ENCODE peak calls at places on chromosomes 5 and 9, in six cellular contexts. A is neural progenitor cell, H is GM23248, T is MM.1S, P is PC-3, I is PC-9. X is an unnamed sample.

GRCh38 chr9:16869961-16870605 is 387 bp downstream of the BNC2 start:
- DNase-seq in P (peak; percentile 23), T (no peak), H (peak; percentile 65), A (peak; percentile 52), I (no peak), X (peak; percentile 54)

GRCh38 chr9:463455-464125 is 248.9 kb downstream of the DOCK8 start:
- DNase-seq in A (no peak), P (peak; percentile 55), T (no peak), H (no peak), I (peak; percentile 20), X (no peak)

GRCh38 chr5:109823597-109823996 is 133.9 kb downstream of the MAN2A1 start:
- DNase-seq in T (no peak), A (no peak), H (no peak), P (peak; percentile 92), I (no peak), X (no peak)

GRCh38 chr9:104200456-104200994 is 106.4 kb downstream of the SMC2 start:
- DNase-seq in P (no peak), A (no peak), I (no peak), H (no peak), T (no peak), X (no peak)

GRCh38 chr9:127751269-127752054 is 16.4 kb upstream of the TOR2A start:
- DNase-seq in H (peak; percentile 54), P (peak; percentile 16), T (no peak), I (peak; percentile 41), A (peak; percentile 79), X (peak; percentile 72)

GRCh38 chr5:93150311-93151012 is 430.6 kb downstream of the NR2F1-AS1 start:
- DNase-seq in H (peak; percentile 30), I (no peak), T (no peak), P (peak; percentile 50), A (no peak), X (peak; percentile 6)

GRCh38 chr9:70601000-70601929 is 186.8 kb upstream of the KLF9 start:
- DNase-seq in H (peak; percentile 96), A (no peak), T (no peak), P (peak; percentile 22), I (peak; percentile 40), X (no peak)

GRCh38 chr9:117957267-117957666 is 253.1 kb downstream of the TLR4 start:
- DNase-seq in H (no peak), A (no peak), T (peak; percentile 69), P (no peak), I (no peak), X (no peak)

GRCh38 chr5:1897386-1897785 is 14.7 kb upstream of the IRX4 start:
- DNase-seq in A (no peak), H (no peak), T (no peak), I (no peak), P (no peak), X (no peak)

GRCh38 chr5:97062046-97062445 is 80.4 kb downstream of the LIX1 start:
- DNase-seq in I (no peak), H (no peak), P (no peak), A (peak; percentile 14), T (no peak), X (peak; percentile 31)

GRCh38 chr5:15023846-15024245 is 152.3 kb upstream of the ANKH start:
- DNase-seq in P (peak; percentile 72), I (no peak), T (no peak), H (peak; percentile 43), A (no peak), X (no peak)

GRCh38 chr5:114311943-114312342 is 49.9 kb upstream of the KCNN2 start:
- DNase-seq in P (no peak), A (peak; percentile 83), H (no peak), T (no peak), I (no peak), X (peak; percentile 85)

GRCh38 chr5:125492977-125493376 is 746.5 kb upstream of the ZNF608 start:
- DNase-seq in I (no peak), T (no peak), P (no peak), H (no peak), A (no peak), X (no peak)

GRCh38 chr9:134493471-134494272 is 147.9 kb upstream of the COL5A1 start:
- DNase-seq in A (no peak), H (no peak), I (no peak), P (no peak), T (no peak), X (no peak)

GRCh38 chr5:131943914-131944313 is 1.5 kb downstream of the MEIKIN start:
- DNase-seq in I (no peak), A (no peak), H (no peak), T (no peak), P (no peak), X (no peak)

DNA sequence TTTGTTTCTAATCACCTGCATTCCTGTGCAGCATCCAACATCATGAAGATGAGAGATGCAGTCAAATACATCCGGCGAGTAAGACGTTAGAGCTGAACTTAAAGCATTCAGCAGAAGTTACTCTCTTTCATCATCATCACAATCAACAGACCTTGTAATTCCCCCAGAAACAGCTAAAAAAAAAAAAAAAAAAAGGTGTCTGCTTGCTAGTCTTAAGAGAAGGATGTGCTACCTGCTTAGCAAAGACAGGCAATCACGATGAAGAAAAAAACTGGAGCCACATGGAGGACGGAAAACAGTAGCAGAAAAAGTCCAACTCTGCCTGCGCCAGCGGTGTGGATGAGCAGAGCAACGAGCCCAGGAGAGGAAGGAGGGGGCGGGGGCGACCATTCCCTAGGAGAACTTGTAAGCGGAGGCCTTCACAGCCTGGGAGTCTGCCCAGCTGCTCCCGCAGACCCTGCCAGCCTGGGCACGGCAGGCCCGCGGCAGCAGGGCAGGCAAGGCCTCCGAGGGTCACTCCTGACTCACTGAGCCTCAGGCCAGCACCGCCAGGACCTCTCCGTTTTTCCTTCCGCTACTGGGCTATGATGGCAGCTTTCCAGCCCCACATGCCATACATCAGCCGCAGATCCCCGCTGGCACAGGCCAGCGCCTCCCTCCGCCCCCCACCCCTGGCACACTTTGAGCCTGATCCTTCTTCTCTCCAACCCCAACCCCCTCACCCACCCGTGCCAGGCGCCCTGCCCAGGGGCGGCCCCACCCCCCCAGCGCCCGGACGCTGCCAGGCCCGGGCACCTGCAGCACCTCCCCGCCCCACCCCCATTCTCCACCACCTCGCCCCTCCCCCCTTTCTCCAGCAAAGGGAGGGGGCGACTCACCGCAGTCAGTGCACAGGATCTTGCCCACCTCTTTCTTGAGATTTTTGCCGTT is 1.3 kb downstream of the NRG2 start:
- DNase-seq in P (peak; percentile 87), T (no peak), H (peak; percentile 67), A (peak; percentile 64), I (peak; percentile 63), X (peak; percentile 53)
- H3K27ac ChIP-seq in P (peak overlapping the region; percentile 25), T (no peak overlapping the region), H (no peak overlapping the region), A (no peak overlapping the region), I (peak overlapping the region; percentile 59), X (no peak overlapping the region)

GRCh38 chr5:33275921-33276705 is 164.7 kb upstream of the TARS1 start:
- DNase-seq in A (no peak), T (no peak), P (no peak), H (peak; percentile 55), I (no peak), X (no peak)
- H3F3A ChIP-seq in A (no peaks in the 10 kb centered on the region), T (no peaks in the 10 kb centered on the region), P (no peaks in the 10 kb centered on the region), H (peaks cover 37% of the 10 kb centered on the region), I (peaks cover 11% of the 10 kb centered on the region), X (no peaks in the 10 kb centered on the region)

DNA sequence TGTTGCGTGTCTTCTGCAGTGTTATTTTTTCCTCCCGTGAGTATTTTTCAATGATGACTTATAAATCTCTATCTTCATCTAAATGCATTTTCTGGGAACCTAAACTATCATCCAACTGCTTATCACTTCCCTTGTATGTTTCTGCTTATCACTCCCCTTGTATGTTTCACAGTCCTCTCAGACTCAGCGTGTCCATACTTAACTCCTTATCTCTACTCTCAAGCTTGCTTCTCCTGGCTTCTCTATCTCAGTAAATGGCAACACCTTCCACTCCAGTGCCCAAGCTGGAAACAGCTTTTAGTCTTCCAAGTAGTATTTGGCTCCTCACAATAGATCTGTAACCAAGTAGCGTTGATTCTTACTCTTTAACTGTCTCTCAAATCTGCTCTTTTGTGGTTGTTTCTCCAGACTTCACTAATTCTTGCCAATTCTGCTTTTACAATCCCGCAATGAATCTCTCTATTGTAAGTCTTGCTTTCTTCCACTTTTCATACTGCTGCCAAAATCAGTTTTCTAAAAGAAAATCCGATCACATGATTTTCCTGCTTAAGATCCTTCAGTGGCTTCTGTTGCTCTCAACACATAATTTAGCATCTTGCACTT is 33.8 kb upstream of the TXNDC8 start:
- DNase-seq in P (no peak), T (no peak), I (no peak), A (no peak), H (no peak), X (no peak)
- TF ChIP-seq EZH2 in P (no peak), T (no peak), I (no peak), A (no peak), H (no peak), X (no peak)

DNA sequence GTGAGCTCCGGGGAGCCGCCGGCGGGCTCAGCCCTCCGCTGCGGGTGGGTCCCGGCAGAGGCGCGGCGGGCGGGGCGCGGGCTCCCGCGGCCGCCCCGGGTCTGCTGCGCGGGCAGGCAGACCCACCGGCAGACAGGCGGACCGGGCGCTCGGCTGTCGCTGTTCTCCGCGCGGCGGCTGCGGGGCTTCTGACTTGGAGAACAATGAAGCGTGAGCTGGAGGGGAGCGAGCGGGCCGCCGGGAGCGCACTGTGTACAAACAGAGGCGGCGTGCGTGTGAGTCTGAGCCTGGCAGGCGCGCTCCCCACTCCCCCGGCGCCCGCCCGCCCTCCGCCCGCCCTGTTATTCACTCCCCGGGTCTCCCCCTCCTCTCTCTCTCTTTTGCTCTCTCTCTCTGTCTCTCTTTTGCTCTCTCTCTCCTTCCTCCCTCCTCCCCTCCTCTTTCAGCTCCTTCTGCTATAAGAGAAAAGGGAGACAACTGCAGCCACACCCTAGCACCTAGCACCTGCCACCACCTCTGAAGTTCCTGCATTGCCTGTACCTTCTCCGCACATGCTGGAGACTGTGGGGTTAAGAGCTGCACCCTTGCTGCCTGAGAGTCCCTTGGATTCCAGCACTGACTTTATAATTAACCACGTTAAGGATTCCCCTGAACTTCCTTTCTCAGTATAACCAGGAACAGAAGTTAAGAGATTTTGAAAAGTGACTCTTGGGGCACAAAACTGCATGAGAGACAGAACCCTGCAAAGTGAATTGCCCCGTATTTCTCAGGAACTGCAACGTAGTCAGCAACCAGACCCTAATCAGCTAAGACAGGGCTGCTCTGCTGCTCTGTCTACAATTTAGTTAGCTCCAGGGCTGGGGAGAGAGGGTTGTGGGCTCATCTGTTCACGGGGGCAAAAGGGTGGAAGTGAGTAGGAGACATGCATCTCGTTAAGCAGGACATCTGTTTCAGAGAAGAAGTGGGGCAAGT is at the start of gene EDIL3:
- DNase-seq in A (peak; percentile 91), P (no peak), T (peak; percentile 35), H (peak; percentile 56), I (peak; percentile 9), X (peak; percentile 82)
- H3K27ac ChIP-seq in A (no peak within 1 kb of the TSS), P (no peak within 1 kb of the TSS), T (no peak within 1 kb of the TSS), H (no peak within 1 kb of the TSS), I (no peak within 1 kb of the TSS), X (peak within 1 kb of the TSS; percentile 59)

DNA sequence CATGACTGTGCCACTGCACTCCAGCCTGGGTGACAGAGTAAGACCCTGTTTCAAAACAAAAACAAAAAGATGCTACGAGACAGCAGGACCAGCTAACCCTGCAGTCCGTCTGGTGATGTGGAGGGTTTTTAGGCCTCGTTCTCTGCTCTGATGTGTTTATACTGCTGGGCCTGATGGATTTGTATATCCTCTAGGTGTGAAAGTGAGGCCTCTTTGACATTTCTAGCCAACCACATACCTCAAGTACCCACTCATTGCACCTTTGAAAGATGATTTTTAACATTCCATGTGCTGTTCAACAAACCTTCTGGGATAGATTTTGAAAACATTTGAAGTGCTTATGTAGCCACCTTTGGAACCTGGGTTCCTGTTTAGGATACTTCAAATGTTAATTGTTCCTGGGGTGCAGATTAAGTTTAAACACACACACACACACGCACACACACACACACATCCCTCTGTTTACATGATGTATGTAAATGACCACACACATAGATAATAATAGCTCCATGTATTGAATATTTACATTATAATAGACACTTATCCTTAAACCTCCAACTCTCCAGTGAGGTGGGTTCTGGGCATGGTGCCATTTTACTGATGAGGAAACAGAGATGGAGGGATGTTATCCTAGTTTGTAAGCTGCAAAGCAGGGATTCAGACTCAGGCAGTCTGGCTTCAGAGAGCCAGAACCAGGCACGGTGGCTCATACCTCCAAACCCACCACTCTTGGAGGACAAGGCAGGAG is 48.8 kb upstream of the GOLPH3 start:
- DNase-seq in I (no peak), T (no peak), P (no peak), A (no peak), H (no peak), X (no peak)
- H3F3A ChIP-seq in I (peaks cover 15% of the 10 kb centered on the region), T (peaks cover 8% of the 10 kb centered on the region), P (no peaks in the 10 kb centered on the region), A (peaks cover 4% of the 10 kb centered on the region), H (peaks cover 13% of the 10 kb centered on the region), X (no peaks in the 10 kb centered on the region)

X was measured in GM23338.